ENCODE peak calls at places on chromosome 22, in six cellular contexts. K is stimulated activated CD8-positive, alpha-beta memory T cell treated with anti-CD3 and anti-CD28 coated beads, Interleukin-7, amount 100 ng/mL, for 1 hour; M is cardiac fibroblast; X is iris pigment epithelial cell; H is heart left ventricle; T is HFFc6. W is an unnamed sample.

GRCh38 chr22:30310881-30311771 is 15.6 kb downstream of the TBC1D10A start:
- DNase-seq in K (no peak), M (no peak), X (peak), H (peak), T (peak), W (no peak)

GRCh38 chr22:22720724-22721261 is 76.4 kb downstream of the GGTLC2 start:
- DNase-seq in K (no peak), M (peak), X (peak), H (no peak), T (no peak), W (no peak)

GRCh38 chr22:19289475-19290161 is 1.9 kb downstream of the CLTCL1 start:
- DNase-seq in K (no peak), M (peak), X (peak), H (no peak), T (peak), W (no peak)

GRCh38 chr22:49930596-49931412 is 12.4 kb downstream of the CRELD2 start:
- DNase-seq in K (no peak), M (peak), X (no peak), H (no peak), T (peak), W (no peak)

GRCh38 chr22:47148510-47148909 is 386.1 kb downstream of the TBC1D22A start:
- DNase-seq in K (no peak), M (no peak), X (no peak), H (no peak), T (no peak), W (no peak)

GRCh38 chr22:19213496-19214473 is 35.2 kb upstream of the SLC25A1 start:
- DNase-seq in K (no peak), M (peak), X (no peak), H (no peak), T (no peak), W (no peak)

GRCh38 chr22:24507742-24508141 is 12.6 kb downstream of the UPB1 start:
- DNase-seq in K (no peak), M (no peak), X (no peak), H (no peak), T (no peak), W (no peak)

GRCh38 chr22:32534252-32535215 is 59.9 kb downstream of the FBXO7 start:
- DNase-seq in K (no peak), M (no peak), X (no peak), H (peak), T (peak), W (no peak)

GRCh38 chr22:29964777-29965176 is 81.8 kb downstream of the MTMR3 start:
- DNase-seq in K (no peak), M (no peak), X (no peak), H (no peak), T (no peak), W (no peak)

GRCh38 chr22:38941488-38941987 is 15.9 kb upstream of the APOBEC3A start:
- DNase-seq in K (no peak), M (no peak), X (no peak), H (no peak), T (no peak), W (no peak)

W was measured in esophagus squamous epithelium.